ENCODE peak calls at places on chromosomes 1 and 21, in eight cellular contexts. U, B, G, X, P, F, J and E are unnamed samples.

GRCh38 chr1:212980123-212980800 is 29.9 kb downstream of the VASH2 start:
- DNase-seq in P (peak), X (no peak), J (no peak), G (no peak), F (no peak), B (no peak), U (no peak), E (no peak)

GRCh38 chr1:112393634-112393976 is 2.4 kb upstream of the CTTNBP2NL start:
- DNase-seq in X (no peak), F (no peak), U (no peak), B (no peak), J (no peak), P (peak), G (no peak), E (no peak)

GRCh38 chr1:51950701-51951100 is 39.8 kb downstream of the RAB3B start:
- DNase-seq in B (no peak), U (no peak), X (no peak), J (no peak), P (no peak), F (no peak), G (no peak), E (no peak)

GRCh38 chr1:191629836-191630235 is 528.4 kb upstream of the RGS18 start:
- DNase-seq in J (no peak), U (no peak), X (no peak), P (no peak), B (no peak), F (no peak), G (no peak), E (no peak)

GRCh38 chr1:201503397-201504176 is 3.3 kb downstream of the CSRP1 start:
- DNase-seq in U (peak), J (no peak), F (no peak), P (peak), X (no peak), B (no peak), G (no peak), E (no peak)

GRCh38 chr1:113123737-113124136 is 50.7 kb downstream of the LRIG2 start:
- DNase-seq in G (no peak), B (no peak), P (peak), X (no peak), F (no peak), J (no peak), U (no peak), E (no peak)

GRCh38 chr21:46202592-46203202 is 18.4 kb upstream of the SPATC1L start:
- DNase-seq in X (no peak), J (no peak), B (no peak), F (no peak), G (peak), U (no peak), P (no peak), E (no peak)

GRCh38 chr1:200369706-200370105 is 40.1 kb downstream of the ZNF281 start:
- DNase-seq in G (no peak), J (no peak), U (no peak), P (no peak), B (no peak), F (no peak), X (no peak), E (no peak)

GRCh38 chr1:59057211-59057694 is 239.6 kb upstream of the FGGY start:
- DNase-seq in J (no peak), U (no peak), G (no peak), F (peak), P (peak), B (no peak), X (no peak), E (no peak)

GRCh38 chr1:24126023-24126671 is 14.2 kb upstream of the MYOM3 start:
- DNase-seq in J (no peak), U (no peak), B (no peak), G (no peak), X (no peak), P (no peak), F (peak), E (no peak)

GRCh38 chr1:84834419-84835064 is 58.5 kb downstream of the LPAR3 start:
- DNase-seq in F (no peak), G (no peak), U (no peak), B (no peak), P (no peak), J (no peak), X (no peak), E (no peak)